ENCODE peak calls at places on chromosomes 12 and 14, in five cellular contexts. One of them, this sample, is unnamed.

GRCh38 chr14:76219873-76220272 is 68.2 kb downstream of the GPATCH2L start:
- DNase-seq in activated CD4-positive, alpha-beta T cell treated with anti-CD3 and anti-CD28 coated beads, Interleukin-2, amount 10 ng/mL, durations not matched to agents 7 days and 5 days: no peak
- DNase-seq in substantia nigra: no peak
- DNase-seq in esophagus muscularis mucosa: no peak
- DNase-seq in stimulated activated CD4-positive, alpha-beta T cell treated with anti-CD3 and anti-CD28 coated beads, Interleukin-4, amount 100 ng/mL, for 24 hours: no peak
- DNase-seq in this sample: no peak

GRCh38 chr14:76938092-76938500 is 90.4 kb downstream of the IRF2BPL start:
- DNase-seq in esophagus muscularis mucosa: no peak
- DNase-seq in activated CD4-positive, alpha-beta T cell treated with anti-CD3 and anti-CD28 coated beads, Interleukin-2, amount 10 ng/mL, durations not matched to agents 7 days and 5 days: no peak
- DNase-seq in substantia nigra: no peak
- DNase-seq in stimulated activated CD4-positive, alpha-beta T cell treated with anti-CD3 and anti-CD28 coated beads, Interleukin-4, amount 100 ng/mL, for 24 hours: no peak
- DNase-seq in this sample: no peak

GRCh38 chr12:107332726-107333125 is 239.4 kb upstream of the CRY1 start:
- DNase-seq in stimulated activated CD4-positive, alpha-beta T cell treated with anti-CD3 and anti-CD28 coated beads, Interleukin-4, amount 100 ng/mL, for 24 hours: no peak
- DNase-seq in activated CD4-positive, alpha-beta T cell treated with anti-CD3 and anti-CD28 coated beads, Interleukin-2, amount 10 ng/mL, durations not matched to agents 7 days and 5 days: no peak
- DNase-seq in esophagus muscularis mucosa: no peak
- DNase-seq in substantia nigra: no peak
- DNase-seq in this sample: no peak

GRCh38 chr14:105092124-105092911 is 27.1 kb upstream of the GPR132 start:
- DNase-seq in esophagus muscularis mucosa: no peak
- DNase-seq in activated CD4-positive, alpha-beta T cell treated with anti-CD3 and anti-CD28 coated beads, Interleukin-2, amount 10 ng/mL, durations not matched to agents 7 days and 5 days: no peak
- DNase-seq in stimulated activated CD4-positive, alpha-beta T cell treated with anti-CD3 and anti-CD28 coated beads, Interleukin-4, amount 100 ng/mL, for 24 hours: no peak
- DNase-seq in substantia nigra: no peak
- DNase-seq in this sample: no peak

GRCh38 chr14:32998433-32998832 is 59.8 kb downstream of the NPAS3 start:
- DNase-seq in esophagus muscularis mucosa: no peak
- DNase-seq in substantia nigra: no peak
- DNase-seq in stimulated activated CD4-positive, alpha-beta T cell treated with anti-CD3 and anti-CD28 coated beads, Interleukin-4, amount 100 ng/mL, for 24 hours: no peak
- DNase-seq in activated CD4-positive, alpha-beta T cell treated with anti-CD3 and anti-CD28 coated beads, Interleukin-2, amount 10 ng/mL, durations not matched to agents 7 days and 5 days: no peak
- DNase-seq in this sample: no peak

GRCh38 chr12:6603095-6603567 is 4.0 kb downstream of the CHD4 start:
- DNase-seq in activated CD4-positive, alpha-beta T cell treated with anti-CD3 and anti-CD28 coated beads, Interleukin-2, amount 10 ng/mL, durations not matched to agents 7 days and 5 days: peak
- DNase-seq in substantia nigra: no peak
- DNase-seq in stimulated activated CD4-positive, alpha-beta T cell treated with anti-CD3 and anti-CD28 coated beads, Interleukin-4, amount 100 ng/mL, for 24 hours: peak
- DNase-seq in esophagus muscularis mucosa: no peak
- DNase-seq in this sample: no peak

GRCh38 chr12:97899956-97900355 is 437.4 kb downstream of the RMST start:
- DNase-seq in activated CD4-positive, alpha-beta T cell treated with anti-CD3 and anti-CD28 coated beads, Interleukin-2, amount 10 ng/mL, durations not matched to agents 7 days and 5 days: no peak
- DNase-seq in esophagus muscularis mucosa: no peak
- DNase-seq in substantia nigra: no peak
- DNase-seq in stimulated activated CD4-positive, alpha-beta T cell treated with anti-CD3 and anti-CD28 coated beads, Interleukin-4, amount 100 ng/mL, for 24 hours: no peak
- DNase-seq in this sample: no peak

GRCh38 chr12:87491598-87491997 is 537.6 kb downstream of the C12orf50 start:
- DNase-seq in activated CD4-positive, alpha-beta T cell treated with anti-CD3 and anti-CD28 coated beads, Interleukin-2, amount 10 ng/mL, durations not matched to agents 7 days and 5 days: no peak
- DNase-seq in esophagus muscularis mucosa: no peak
- DNase-seq in substantia nigra: no peak
- DNase-seq in stimulated activated CD4-positive, alpha-beta T cell treated with anti-CD3 and anti-CD28 coated beads, Interleukin-4, amount 100 ng/mL, for 24 hours: no peak
- DNase-seq in this sample: no peak

GRCh38 chr12:65654230-65654629 is 170.1 kb upstream of the HMGA2 start:
- DNase-seq in substantia nigra: no peak
- DNase-seq in esophagus muscularis mucosa: no peak
- DNase-seq in activated CD4-positive, alpha-beta T cell treated with anti-CD3 and anti-CD28 coated beads, Interleukin-2, amount 10 ng/mL, durations not matched to agents 7 days and 5 days: no peak
- DNase-seq in stimulated activated CD4-positive, alpha-beta T cell treated with anti-CD3 and anti-CD28 coated beads, Interleukin-4, amount 100 ng/mL, for 24 hours: no peak
- DNase-seq in this sample: no peak

GRCh38 chr12:3035815-3036702 is 41.1 kb upstream of the TSPAN9 start:
- DNase-seq in activated CD4-positive, alpha-beta T cell treated with anti-CD3 and anti-CD28 coated beads, Interleukin-2, amount 10 ng/mL, durations not matched to agents 7 days and 5 days: no peak
- DNase-seq in substantia nigra: peak
- DNase-seq in esophagus muscularis mucosa: no peak
- DNase-seq in stimulated activated CD4-positive, alpha-beta T cell treated with anti-CD3 and anti-CD28 coated beads, Interleukin-4, amount 100 ng/mL, for 24 hours: no peak
- DNase-seq in this sample: no peak

GRCh38 chr12:124485371-124485770 is 82.0 kb downstream of the NCOR2 start:
- DNase-seq in substantia nigra: no peak
- DNase-seq in activated CD4-positive, alpha-beta T cell treated with anti-CD3 and anti-CD28 coated beads, Interleukin-2, amount 10 ng/mL, durations not matched to agents 7 days and 5 days: no peak
- DNase-seq in esophagus muscularis mucosa: no peak
- DNase-seq in stimulated activated CD4-positive, alpha-beta T cell treated with anti-CD3 and anti-CD28 coated beads, Interleukin-4, amount 100 ng/mL, for 24 hours: no peak
- DNase-seq in this sample: no peak

GRCh38 chr14:74552623-74553022 is 59.1 kb downstream of the ISCA2 start:
- DNase-seq in activated CD4-positive, alpha-beta T cell treated with anti-CD3 and anti-CD28 coated beads, Interleukin-2, amount 10 ng/mL, durations not matched to agents 7 days and 5 days: no peak
- DNase-seq in substantia nigra: no peak
- DNase-seq in esophagus muscularis mucosa: no peak
- DNase-seq in stimulated activated CD4-positive, alpha-beta T cell treated with anti-CD3 and anti-CD28 coated beads, Interleukin-4, amount 100 ng/mL, for 24 hours: no peak
- DNase-seq in this sample: no peak

GRCh38 chr12:49697808-49698207 is 9.4 kb downstream of the FMNL3 start:
- DNase-seq in activated CD4-positive, alpha-beta T cell treated with anti-CD3 and anti-CD28 coated beads, Interleukin-2, amount 10 ng/mL, durations not matched to agents 7 days and 5 days: no peak
- DNase-seq in stimulated activated CD4-positive, alpha-beta T cell treated with anti-CD3 and anti-CD28 coated beads, Interleukin-4, amount 100 ng/mL, for 24 hours: no peak
- DNase-seq in esophagus muscularis mucosa: no peak
- DNase-seq in substantia nigra: no peak
- DNase-seq in this sample: no peak

GRCh38 chr12:34051486-34051885 is 29.2 kb downstream of the ALG10 start:
- DNase-seq in stimulated activated CD4-positive, alpha-beta T cell treated with anti-CD3 and anti-CD28 coated beads, Interleukin-4, amount 100 ng/mL, for 24 hours: no peak
- DNase-seq in activated CD4-positive, alpha-beta T cell treated with anti-CD3 and anti-CD28 coated beads, Interleukin-2, amount 10 ng/mL, durations not matched to agents 7 days and 5 days: no peak
- DNase-seq in esophagus muscularis mucosa: no peak
- DNase-seq in substantia nigra: no peak
- DNase-seq in this sample: no peak

This sample was measured in vagina.